ENCODE peak calls at places on chromosomes 16 and 17, in eight cellular contexts. F is AG10803; K is activated CD8-positive, alpha-beta T cell treated with anti-CD3 and anti-CD28 coated beads for 36 hours; P is endothelial cell of umbilical vein; U is A549; V is hepatocyte; O is tibial artery; I is IMR-90. Y is an unnamed sample.

GRCh38 chr16:71775949-71776348 is 32.7 kb downstream of the AP1G1 start:
- DNase-seq in F (no peak), K (no peak), O (no peak), P (no peak), V (no peak), I (no peak), U (no peak), Y (no peak)

GRCh38 chr17:78131172-78132085 is 858 bp downstream of the TMC8 start:
- DNase-seq in V (no peak), I (no peak), P (no peak), F (no peak), U (no peak), K (peak; percentile 79), O (peak; percentile 65), Y (no peak)

GRCh38 chr16:69566437-69567030 is 768 bp downstream of the NFAT5 start:
- DNase-seq in I (peak; percentile 68), V (peak; percentile 72), F (peak; percentile 72), O (peak; percentile 84), P (peak; percentile 72), U (peak; percentile 79), K (peak; percentile 49), Y (peak; percentile 67)

GRCh38 chr17:32445075-32445427 is 741 bp downstream of the PSMD11 start:
- DNase-seq in U (peak; percentile 61), V (peak; percentile 70), F (peak; percentile 62), I (peak; percentile 71), O (no peak), K (peak; percentile 51), P (peak; percentile 76), Y (peak; percentile 64)

GRCh38 chr17:8212312-8213180 is 2.2 kb upstream of the AURKB start:
- DNase-seq in V (no peak), U (no peak), P (no peak), I (no peak), K (no peak), O (no peak), F (no peak), Y (no peak)

GRCh38 chr16:75265911-75266701 is 14.7 kb upstream of the BCAR1 start:
- DNase-seq in K (no peak), P (peak; percentile 71), O (peak; percentile 84), V (peak; percentile 90), F (peak; percentile 47), U (peak; percentile 77), I (peak; percentile 47), Y (peak; percentile 57)

GRCh38 chr17:9973689-9974459 is 68.8 kb upstream of the RCVRN start:
- DNase-seq in P (no peak), U (no peak), I (no peak), V (no peak), F (no peak), O (no peak), K (no peak), Y (peak; percentile 4)

GRCh38 chr16:13936596-13937081 is 16.7 kb downstream of the ERCC4 start:
- DNase-seq in P (no peak), K (peak; percentile 7), I (peak; percentile 69), O (peak; percentile 77), F (peak; percentile 75), V (peak; percentile 67), U (peak; percentile 78), Y (peak; percentile 70)

GRCh38 chr16:66581246-66581952 is 2.1 kb downstream of the CMTM2 start:
- DNase-seq in V (peak; percentile 26), F (no peak), O (no peak), U (no peak), P (no peak), K (no peak), I (peak; percentile 44), Y (peak; percentile 50)

GRCh38 chr16:49620868-49621239 is 235.1 kb downstream of the ZNF423 start:
- DNase-seq in K (no peak), O (peak; percentile 68), U (no peak), I (no peak), P (no peak), V (peak; percentile 43), F (no peak), Y (no peak)

GRCh38 chr16:66563574-66564334 is 2.5 kb upstream of the CMTM1 start:
- DNase-seq in K (peak; percentile 23), V (no peak), F (no peak), U (no peak), P (no peak), O (no peak), I (no peak), Y (no peak)

GRCh38 chr16:52634101-52634500 is 87.2 kb upstream of the TOX3 start:
- DNase-seq in V (no peak), U (no peak), F (no peak), I (no peak), P (no peak), O (no peak), K (no peak), Y (no peak)

GRCh38 chr16:10657925-10658324 is 36.8 kb downstream of the TEKT5 start:
- DNase-seq in U (no peak), V (no peak), F (no peak), O (no peak), P (no peak), K (no peak), I (no peak), Y (no peak)

GRCh38 chr17:72705905-72706395 is 386.5 kb downstream of the SLC39A11 start:
- DNase-seq in K (no peak), I (no peak), V (no peak), F (no peak), P (no peak), U (no peak), O (no peak), Y (no peak)

DNA sequence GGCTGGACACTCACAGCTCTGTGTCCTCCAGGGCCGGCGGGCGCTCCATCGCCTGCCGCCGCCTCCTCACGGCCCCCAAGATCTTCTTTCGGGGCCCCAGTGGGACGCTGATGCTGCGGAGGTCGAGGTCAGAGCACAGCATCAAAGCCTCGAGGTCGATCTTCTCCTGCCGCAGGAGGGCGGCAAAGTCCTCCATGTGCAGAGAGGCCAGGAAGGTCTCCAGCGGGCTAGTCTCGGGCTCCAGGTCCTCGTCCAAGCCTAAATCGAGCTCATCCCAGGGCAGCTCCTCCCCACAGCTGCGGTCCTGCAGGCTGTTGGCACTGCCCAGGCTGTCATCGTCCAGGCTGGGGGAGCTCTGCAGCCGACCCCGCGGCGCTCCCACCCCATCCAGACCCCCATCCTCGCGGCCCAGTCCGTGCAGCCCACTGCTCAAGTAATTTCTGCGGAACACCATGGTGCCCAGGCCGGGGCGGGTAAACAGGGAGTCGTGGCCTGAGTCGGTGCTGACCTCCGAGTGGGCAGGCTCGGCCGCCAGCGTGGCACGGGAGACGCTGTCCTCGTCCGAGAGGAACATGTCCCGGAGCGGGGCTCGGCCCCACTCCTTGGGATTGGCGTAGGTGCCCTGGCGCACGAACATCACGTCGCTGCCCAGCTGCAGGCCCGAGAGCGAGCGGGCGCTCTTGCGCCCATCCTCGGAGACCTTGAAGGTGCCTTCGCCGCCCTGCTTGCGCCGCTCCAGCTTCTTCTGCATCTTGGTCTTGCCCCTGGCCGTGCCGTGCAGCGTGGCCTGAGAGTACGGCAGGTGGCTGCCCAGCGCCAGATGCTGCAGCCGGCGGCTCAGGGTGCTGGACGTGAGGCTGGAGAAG is 3.4 kb downstream of the USH1G start:
- DNase-seq in V (no peak), O (no peak), F (peak; percentile 12), K (peak; percentile 32), P (no peak), U (peak; percentile 80), I (no peak), Y (peak; percentile 7)
- TF ChIP-seq CTCF in V (peak; percentile 14), O (no peak), F (peak; percentile 40), K (no peak), P (peak; percentile 32), U (peak; percentile 64), I (peak; percentile 23), Y (peak; percentile 30)

GRCh38 chr16:85584192-85584757 is 28.8 kb upstream of the GSE1 start:
- DNase-seq in V (no peak), K (no peak), U (no peak), O (no peak), I (no peak), F (no peak), P (no peak), Y (no peak)

GRCh38 chr16:85579883-85580607 is 33.1 kb upstream of the GSE1 start:
- DNase-seq in F (peak; percentile 36), I (no peak), V (no peak), P (no peak), U (no peak), K (no peak), O (no peak), Y (no peak)

GRCh38 chr16:85580684-85581083 is 32.4 kb upstream of the GSE1 start:
- DNase-seq in U (no peak), P (no peak), O (no peak), F (no peak), V (no peak), I (no peak), K (no peak), Y (no peak)

GRCh38 chr16:85583491-85584181 is 29.5 kb upstream of the GSE1 start:
- DNase-seq in F (peak; percentile 91), V (no peak), K (peak; percentile 66), U (no peak), P (no peak), O (no peak), I (peak; percentile 95), Y (peak; percentile 69)

DNA sequence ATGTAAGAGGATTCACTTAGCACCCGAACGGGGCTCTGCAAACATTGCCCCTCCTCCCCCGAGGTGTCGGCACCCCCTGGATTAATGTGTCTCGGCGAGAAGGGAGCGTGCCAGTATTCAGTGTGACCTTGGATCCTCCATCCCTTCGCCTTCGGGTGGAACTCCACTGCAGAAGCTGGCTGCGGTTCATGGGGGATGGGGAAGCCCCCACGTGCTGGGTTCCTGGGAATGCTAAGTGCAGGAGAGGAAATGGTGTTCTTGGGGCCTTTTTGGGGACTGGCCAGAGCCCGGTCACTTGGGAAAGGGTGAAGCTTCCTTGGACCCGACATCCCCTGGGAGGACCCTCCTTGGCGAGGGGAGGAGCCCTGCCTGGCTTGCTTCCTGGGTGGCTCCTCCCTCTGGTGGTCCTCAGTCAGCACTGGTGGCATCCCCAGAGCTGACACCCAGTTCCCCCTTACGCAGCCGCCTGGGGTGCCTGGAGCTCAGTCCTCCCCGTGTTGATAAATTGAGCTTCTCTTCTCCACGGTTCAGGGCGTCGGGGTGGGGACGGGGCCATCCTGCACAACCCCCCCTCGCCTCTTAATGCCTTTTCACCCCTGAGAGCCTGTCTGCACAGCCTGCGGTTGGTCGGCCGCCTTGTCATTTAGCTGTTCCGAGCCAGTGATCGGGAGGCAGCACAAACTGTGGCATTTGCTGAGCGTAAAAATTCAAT is 30.8 kb upstream of the GSE1 start:
- DNase-seq in F (peak; percentile 53), O (no peak), I (no peak), K (no peak), U (no peak), V (no peak), P (no peak), Y (no peak)
- TF ChIP-seq CTCF in F (no peak), O (no peak), I (no peak), K (no peak), U (no peak), V (no peak), P (no peak), Y (no peak)

GRCh38 chr17:82060614-82061013 is 5.0 kb downstream of the DUS1L start:
- DNase-seq in P (no peak), F (no peak), K (no peak), V (no peak), I (no peak), U (no peak), O (no peak), Y (no peak)
- TF ChIP-seq CTCF in P (no peak), F (no peak), K (no peak), V (no peak), I (no peak), U (no peak), O (no peak), Y (no peak)

DNA sequence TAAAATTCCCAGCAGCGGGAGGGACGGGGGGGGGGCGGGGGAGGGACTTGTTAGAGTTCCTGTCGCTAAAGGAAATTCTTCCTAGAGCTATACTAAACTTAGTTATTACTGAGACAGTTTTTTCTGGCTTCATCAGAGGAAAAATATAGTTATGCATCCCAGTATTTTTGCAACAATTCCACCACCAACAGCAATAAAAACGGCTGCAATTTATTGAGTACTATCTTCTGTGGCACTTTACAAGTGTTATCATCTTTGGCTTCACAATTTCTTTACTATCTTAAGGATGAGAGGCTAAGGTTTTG is 6.9 kb upstream of the DHRS7B start:
- DNase-seq in O (no peak), V (no peak), K (no peak), I (no peak), P (no peak), F (no peak), U (no peak), Y (no peak)
- TF ChIP-seq CTCF in O (no peak), V (no peak), K (peak; percentile 30), I (no peak), P (no peak), F (no peak), U (no peak), Y (no peak)

Y was measured in fibroblast of the aortic adventitia.